ENCODE peak calls at places on chromosomes 12 and 14, in eight cellular contexts. One of them, this sample, is unnamed.

GRCh38 chr14:59811850-59812249 is 58.7 kb downstream of the RTN1 start:
- ATAC-seq in HCT116: no peak
- ATAC-seq in Panc1: no peak
- ATAC-seq in GM23338: peak; percentile 99
- ATAC-seq in upper lobe of left lung: no peak
- ATAC-seq in GM12878: no peak
- ATAC-seq in K562: no peak
- ATAC-seq in HepG2: no peak
- ATAC-seq in this sample: no peak

GRCh38 chr12:76519538-76519937 is 40.0 kb downstream of the OSBPL8 start:
- ATAC-seq in K562: no peak
- ATAC-seq in GM23338: no peak
- ATAC-seq in Panc1: no peak
- ATAC-seq in GM12878: no peak
- ATAC-seq in HCT116: no peak
- ATAC-seq in upper lobe of left lung: no peak
- ATAC-seq in HepG2: no peak
- ATAC-seq in this sample: no peak

GRCh38 chr12:109615556-109616229 is 42.1 kb downstream of the MVK start:
- ATAC-seq in HCT116: no peak
- ATAC-seq in GM12878: no peak
- ATAC-seq in upper lobe of left lung: no peak
- ATAC-seq in GM23338: no peak
- ATAC-seq in Panc1: no peak
- ATAC-seq in K562: no peak
- ATAC-seq in HepG2: no peak
- ATAC-seq in this sample: no peak

GRCh38 chr12:53493610-53494391 is 5.5 kb downstream of the MAP3K12 start:
- ATAC-seq in HCT116: no peak
- ATAC-seq in GM23338: no peak
- ATAC-seq in upper lobe of left lung: no peak
- ATAC-seq in Panc1: peak; percentile 22
- ATAC-seq in HepG2: peak; percentile 18
- ATAC-seq in K562: peak; percentile 39
- ATAC-seq in GM12878: peak; percentile 5
- ATAC-seq in this sample: no peak

GRCh38 chr12:29035112-29035511 is 114.0 kb upstream of the FAR2 start:
- ATAC-seq in Panc1: no peak
- ATAC-seq in GM12878: no peak
- ATAC-seq in K562: no peak
- ATAC-seq in HCT116: no peak
- ATAC-seq in upper lobe of left lung: no peak
- ATAC-seq in GM23338: no peak
- ATAC-seq in HepG2: no peak
- ATAC-seq in this sample: no peak

GRCh38 chr12:120076651-120077050 is 39.9 kb downstream of the RAB35 start:
- ATAC-seq in HCT116: no peak
- ATAC-seq in upper lobe of left lung: no peak
- ATAC-seq in GM23338: no peak
- ATAC-seq in K562: no peak
- ATAC-seq in HepG2: no peak
- ATAC-seq in GM12878: no peak
- ATAC-seq in Panc1: no peak
- ATAC-seq in this sample: no peak

GRCh38 chr14:103848720-103849077 is 1.3 kb upstream of the PPP1R13B start:
- ATAC-seq in HepG2: peak; percentile 45
- ATAC-seq in Panc1: no peak
- ATAC-seq in upper lobe of left lung: no peak
- ATAC-seq in K562: no peak
- ATAC-seq in GM23338: peak; percentile 4
- ATAC-seq in HCT116: no peak
- ATAC-seq in GM12878: no peak
- ATAC-seq in this sample: no peak

GRCh38 chr12:75666126-75666979 is 154.9 kb upstream of the KRR1 start:
- ATAC-seq in GM12878: no peak
- ATAC-seq in GM23338: peak; percentile 31
- ATAC-seq in K562: no peak
- ATAC-seq in upper lobe of left lung: no peak
- ATAC-seq in HCT116: peak; percentile 33
- ATAC-seq in Panc1: peak; percentile 62
- ATAC-seq in HepG2: peak; percentile 93
- ATAC-seq in this sample: no peak

GRCh38 chr12:108613548-108613947 is 15.7 kb upstream of the TMEM119 start:
- ATAC-seq in GM23338: no peak
- ATAC-seq in HepG2: no peak
- ATAC-seq in GM12878: peak; percentile 16
- ATAC-seq in upper lobe of left lung: no peak
- ATAC-seq in K562: no peak
- ATAC-seq in HCT116: no peak
- ATAC-seq in Panc1: peak; percentile 72
- ATAC-seq in this sample: no peak

GRCh38 chr12:40843495-40843894 is 151.3 kb downstream of the CNTN1 start:
- ATAC-seq in Panc1: no peak
- ATAC-seq in GM23338: no peak
- ATAC-seq in GM12878: no peak
- ATAC-seq in HepG2: no peak
- ATAC-seq in HCT116: no peak
- ATAC-seq in upper lobe of left lung: no peak
- ATAC-seq in K562: no peak
- ATAC-seq in this sample: no peak

GRCh38 chr12:31828057-31828456 is 99.2 kb upstream of the AMN1 start:
- ATAC-seq in K562: no peak
- ATAC-seq in upper lobe of left lung: no peak
- ATAC-seq in Panc1: no peak
- ATAC-seq in HCT116: no peak
- ATAC-seq in GM12878: no peak
- ATAC-seq in HepG2: no peak
- ATAC-seq in GM23338: no peak
- ATAC-seq in this sample: no peak

GRCh38 chr14:54922598-54922997 is 20.0 kb upstream of the GCH1 start:
- ATAC-seq in GM23338: peak; percentile 34
- ATAC-seq in HCT116: no peak
- ATAC-seq in GM12878: no peak
- ATAC-seq in upper lobe of left lung: no peak
- ATAC-seq in HepG2: peak; percentile 65
- ATAC-seq in K562: peak; percentile 40
- ATAC-seq in Panc1: no peak
- ATAC-seq in this sample: no peak

GRCh38 chr12:54432815-54433164 is 13.7 kb upstream of the ITGA5 start:
- ATAC-seq in HepG2: no peak
- ATAC-seq in GM23338: no peak
- ATAC-seq in K562: peak; percentile 10
- ATAC-seq in HCT116: no peak
- ATAC-seq in upper lobe of left lung: no peak
- ATAC-seq in GM12878: no peak
- ATAC-seq in Panc1: no peak
- ATAC-seq in this sample: peak; percentile 44

GRCh38 chr12:44154128-44154527 is 318.2 kb downstream of the TMEM117 start:
- ATAC-seq in HCT116: no peak
- ATAC-seq in GM12878: no peak
- ATAC-seq in K562: no peak
- ATAC-seq in GM23338: no peak
- ATAC-seq in HepG2: no peak
- ATAC-seq in upper lobe of left lung: no peak
- ATAC-seq in Panc1: no peak
- ATAC-seq in this sample: no peak

GRCh38 chr12:41076114-41076513 is 112.0 kb upstream of the PDZRN4 start:
- ATAC-seq in K562: no peak
- ATAC-seq in GM12878: no peak
- ATAC-seq in HCT116: no peak
- ATAC-seq in GM23338: no peak
- ATAC-seq in HepG2: no peak
- ATAC-seq in upper lobe of left lung: no peak
- ATAC-seq in Panc1: no peak
- ATAC-seq in this sample: no peak

GRCh38 chr14:91453744-91454143 is 36.1 kb upstream of the CCDC88C start:
- ATAC-seq in HepG2: peak; percentile 41
- ATAC-seq in GM12878: peak; percentile 36
- ATAC-seq in HCT116: no peak
- ATAC-seq in Panc1: no peak
- ATAC-seq in upper lobe of left lung: no peak
- ATAC-seq in GM23338: peak; percentile 64
- ATAC-seq in K562: peak; percentile 33
- ATAC-seq in this sample: no peak
- TF ChIP-seq POLR2AphosphoS5 in HepG2: no peak
- TF ChIP-seq POLR2AphosphoS5 in GM12878: no peak
- TF ChIP-seq POLR2AphosphoS5 in HCT116: no peak
- TF ChIP-seq POLR2AphosphoS5 in Panc1: no peak
- TF ChIP-seq POLR2AphosphoS5 in upper lobe of left lung: no peak
- TF ChIP-seq POLR2AphosphoS5 in GM23338: no peak
- TF ChIP-seq POLR2AphosphoS5 in K562: no peak
- TF ChIP-seq POLR2AphosphoS5 in this sample: no peak

DNA sequence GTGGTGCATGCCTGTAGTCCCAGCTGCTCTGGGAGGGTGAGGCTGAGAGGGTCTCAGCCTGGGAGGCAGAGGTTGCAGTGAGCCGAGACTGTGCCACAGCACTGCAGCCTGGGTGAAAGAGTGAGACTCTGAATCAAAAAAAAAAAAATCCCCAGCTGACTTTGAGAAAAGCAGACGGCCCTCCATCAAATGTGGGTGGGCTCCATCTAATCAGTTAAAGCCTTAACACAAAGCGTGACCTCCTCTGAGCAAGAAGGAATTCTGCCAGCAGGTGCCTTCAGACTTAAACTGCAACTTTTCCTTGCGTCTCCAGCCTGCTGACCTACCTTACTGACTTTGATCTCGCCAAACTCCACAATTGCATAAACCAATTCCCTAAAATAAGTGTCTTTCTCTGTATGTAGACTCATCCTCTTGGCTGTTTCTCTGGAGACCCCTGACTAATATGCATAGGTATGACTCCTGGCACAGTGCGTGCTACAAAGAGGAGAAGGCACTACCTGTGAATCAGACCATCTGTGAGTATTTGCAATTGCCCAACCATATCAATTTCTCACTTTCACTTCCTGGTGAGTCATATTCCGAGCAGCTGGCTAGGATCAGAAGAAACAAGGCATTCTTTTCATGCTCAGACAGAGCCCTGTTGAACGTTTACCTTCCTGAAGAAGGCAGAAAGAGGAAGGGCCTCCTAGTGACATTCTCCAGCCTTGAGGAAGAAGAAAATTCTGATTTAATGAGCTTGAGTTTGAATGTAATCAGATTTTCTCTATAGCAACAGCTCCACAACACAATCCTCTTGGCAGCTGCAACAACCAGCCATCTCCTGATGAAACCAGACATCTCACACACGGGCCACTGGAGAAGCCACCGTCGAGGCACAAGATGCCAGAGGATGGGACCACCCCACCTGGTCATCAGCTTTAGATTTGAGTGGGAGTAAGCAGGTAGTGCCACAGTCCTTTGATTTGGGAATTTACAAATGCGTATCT is 54.3 kb downstream of the CLMN start:
- ATAC-seq in K562: no peak
- ATAC-seq in upper lobe of left lung: peak; percentile 90
- ATAC-seq in HepG2: peak; percentile 98
- ATAC-seq in HCT116: peak; percentile 96
- ATAC-seq in Panc1: peak; percentile 94
- ATAC-seq in GM23338: no peak
- ATAC-seq in GM12878: peak; percentile 91
- ATAC-seq in this sample: peak; percentile 74
- H3K4me1 ChIP-seq in K562: no peaks in the 10 kb centered on the region
- H3K4me1 ChIP-seq in upper lobe of left lung: peaks cover 11% of the 10 kb centered on the region
- H3K4me1 ChIP-seq in HepG2: peaks cover 31% of the 10 kb centered on the region
- H3K4me1 ChIP-seq in HCT116: peaks cover 53% of the 10 kb centered on the region
- H3K4me1 ChIP-seq in Panc1: peaks cover 23% of the 10 kb centered on the region
- H3K4me1 ChIP-seq in GM23338: no peaks in the 10 kb centered on the region
- H3K4me1 ChIP-seq in GM12878: peaks cover 49% of the 10 kb centered on the region
- H3K4me1 ChIP-seq in this sample: no peaks in the 10 kb centered on the region

GRCh38 chr12:6205144-6205539 is 4.9 kb downstream of the CD9 start:
- ATAC-seq in K562: no peak
- ATAC-seq in upper lobe of left lung: no peak
- ATAC-seq in GM12878: no peak
- ATAC-seq in GM23338: peak; percentile 86
- ATAC-seq in HepG2: no peak
- ATAC-seq in HCT116: no peak
- ATAC-seq in Panc1: no peak
- ATAC-seq in this sample: peak; percentile 36
- TF ChIP-seq POLR2AphosphoS5 in K562: no peak
- TF ChIP-seq POLR2AphosphoS5 in upper lobe of left lung: no peak
- TF ChIP-seq POLR2AphosphoS5 in GM12878: no peak
- TF ChIP-seq POLR2AphosphoS5 in GM23338: no peak
- TF ChIP-seq POLR2AphosphoS5 in HepG2: no peak
- TF ChIP-seq POLR2AphosphoS5 in HCT116: no peak
- TF ChIP-seq POLR2AphosphoS5 in Panc1: no peak
- TF ChIP-seq POLR2AphosphoS5 in this sample: no peak

GRCh38 chr14:101075801-101076413 is 172.4 kb upstream of the RTL1 start:
- ATAC-seq in GM23338: no peak
- ATAC-seq in HepG2: no peak
- ATAC-seq in Panc1: no peak
- ATAC-seq in HCT116: no peak
- ATAC-seq in upper lobe of left lung: peak; percentile 35
- ATAC-seq in K562: no peak
- ATAC-seq in GM12878: no peak
- ATAC-seq in this sample: no peak

GRCh38 chr14:101078892-101079221 is 175.3 kb upstream of the RTL1 start:
- ATAC-seq in HCT116: no peak
- ATAC-seq in Panc1: no peak
- ATAC-seq in HepG2: no peak
- ATAC-seq in K562: no peak
- ATAC-seq in upper lobe of left lung: no peak
- ATAC-seq in GM23338: no peak
- ATAC-seq in GM12878: no peak
- ATAC-seq in this sample: no peak

GRCh38 chr14:101076451-101077220 is 173.1 kb upstream of the RTL1 start:
- ATAC-seq in Panc1: no peak
- ATAC-seq in HCT116: no peak
- ATAC-seq in upper lobe of left lung: no peak
- ATAC-seq in GM23338: no peak
- ATAC-seq in GM12878: no peak
- ATAC-seq in K562: no peak
- ATAC-seq in HepG2: no peak
- ATAC-seq in this sample: no peak

GRCh38 chr14:101077511-101078074 is 174.1 kb upstream of the RTL1 start:
- ATAC-seq in HCT116: no peak
- ATAC-seq in Panc1: no peak
- ATAC-seq in K562: no peak
- ATAC-seq in GM12878: no peak
- ATAC-seq in HepG2: no peak
- ATAC-seq in GM23338: peak; percentile 55
- ATAC-seq in upper lobe of left lung: no peak
- ATAC-seq in this sample: no peak

DNA sequence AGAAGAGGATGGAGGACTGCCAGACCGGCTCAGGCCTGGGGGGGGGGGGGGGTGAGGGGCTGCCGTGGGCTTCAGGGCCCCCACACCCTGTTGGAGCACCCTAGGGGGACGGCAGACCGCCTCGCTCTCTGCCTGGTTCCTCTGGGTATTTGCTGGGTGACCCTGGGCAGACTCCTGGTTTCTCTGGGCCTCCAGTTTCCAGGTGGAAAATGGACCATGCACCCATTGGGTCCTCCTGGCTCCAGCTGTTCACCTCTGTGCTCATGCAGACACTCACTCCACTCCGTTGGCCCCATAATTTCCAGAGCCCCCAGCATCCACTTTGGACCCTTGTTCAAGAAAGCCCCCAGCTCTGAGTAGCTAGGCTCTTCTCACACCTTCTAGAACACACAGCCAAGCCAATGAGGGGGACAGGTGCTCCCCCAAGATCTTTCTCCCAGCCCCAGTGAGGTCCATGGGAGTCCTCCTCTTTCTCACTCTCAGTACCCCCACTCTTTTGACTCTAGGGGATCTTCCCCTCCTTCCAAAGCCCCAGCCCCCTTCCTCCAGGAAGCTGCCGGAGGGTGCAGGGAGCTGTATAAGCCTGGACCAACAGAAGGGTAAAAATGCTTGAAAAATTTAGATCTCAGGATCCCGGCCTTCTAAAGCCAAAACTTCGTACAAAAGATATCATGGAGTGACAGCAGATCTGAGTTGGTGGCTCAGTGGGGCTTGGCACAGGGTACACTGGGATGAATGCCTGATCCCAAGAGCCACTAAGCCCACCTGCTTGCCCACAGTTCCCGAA is 174.8 kb upstream of the RTL1 start:
- ATAC-seq in HepG2: no peak
- ATAC-seq in K562: no peak
- ATAC-seq in GM23338: no peak
- ATAC-seq in Panc1: no peak
- ATAC-seq in HCT116: no peak
- ATAC-seq in GM12878: no peak
- ATAC-seq in upper lobe of left lung: no peak
- ATAC-seq in this sample: no peak
- H3K4me1 ChIP-seq in HepG2: no peaks in the 10 kb centered on the region
- H3K4me1 ChIP-seq in K562: peaks cover 11% of the 10 kb centered on the region
- H3K4me1 ChIP-seq in GM23338: peaks cover 23% of the 10 kb centered on the region
- H3K4me1 ChIP-seq in Panc1: peaks cover 11% of the 10 kb centered on the region
- H3K4me1 ChIP-seq in HCT116: peaks cover 14% of the 10 kb centered on the region
- H3K4me1 ChIP-seq in GM12878: no peaks in the 10 kb centered on the region
- H3K4me1 ChIP-seq in upper lobe of left lung: peaks cover 7% of the 10 kb centered on the region
- H3K4me1 ChIP-seq in this sample: no peaks in the 10 kb centered on the region

This sample was measured in gastroesophageal sphincter.